ENCODE peak calls at places on chromosomes 12 and 14, in eight cellular contexts. One of them, this sample, is unnamed. For H3K4me1 and H3K27me3, the result is how much of the 10 kb centered on the place peaks cover.

GRCh38 chr12:94761559-94761958 is 111.2 kb upstream of the TMCC3 start:
- DNase-seq in cardiac muscle cell: no peak
- DNase-seq in heart left ventricle: no peak
- DNase-seq in psoas muscle: no peak
- DNase-seq in right cardiac atrium: no peak
- DNase-seq in GM23338: no peak
- DNase-seq in uterus: no peak
- DNase-seq in CD4-positive, CD25-positive, alpha-beta regulatory T cell: no peak
- DNase-seq in this sample: no peak

GRCh38 chr14:59394268-59394667 is 70.9 kb downstream of the GPR135 start:
- DNase-seq in cardiac muscle cell: no peak
- DNase-seq in CD4-positive, CD25-positive, alpha-beta regulatory T cell: no peak
- DNase-seq in uterus: no peak
- DNase-seq in psoas muscle: no peak
- DNase-seq in GM23338: no peak
- DNase-seq in right cardiac atrium: no peak
- DNase-seq in heart left ventricle: no peak
- DNase-seq in this sample: no peak

GRCh38 chr12:126474703-126475102 is 1409.5 kb downstream of the AACS start:
- DNase-seq in uterus: no peak
- DNase-seq in cardiac muscle cell: no peak
- DNase-seq in right cardiac atrium: no peak
- DNase-seq in psoas muscle: no peak
- DNase-seq in CD4-positive, CD25-positive, alpha-beta regulatory T cell: no peak
- DNase-seq in GM23338: no peak
- DNase-seq in heart left ventricle: no peak
- DNase-seq in this sample: no peak

GRCh38 chr14:81485372-81485771 is 48.3 kb downstream of the SEL1L start:
- DNase-seq in psoas muscle: no peak
- DNase-seq in uterus: no peak
- DNase-seq in cardiac muscle cell: no peak
- DNase-seq in CD4-positive, CD25-positive, alpha-beta regulatory T cell: no peak
- DNase-seq in right cardiac atrium: no peak
- DNase-seq in GM23338: no peak
- DNase-seq in heart left ventricle: no peak
- DNase-seq in this sample: no peak

GRCh38 chr14:101075025-101075800 is 171.7 kb upstream of the RTL1 start:
- DNase-seq in uterus: peak
- DNase-seq in right cardiac atrium: no peak
- DNase-seq in GM23338: no peak
- DNase-seq in CD4-positive, CD25-positive, alpha-beta regulatory T cell: no peak
- DNase-seq in psoas muscle: no peak
- DNase-seq in heart left ventricle: no peak
- DNase-seq in cardiac muscle cell: no peak
- DNase-seq in this sample: no peak

GRCh38 chr12:82835217-82835616 is 148.5 kb downstream of the TMTC2 start:
- DNase-seq in GM23338: no peak
- DNase-seq in CD4-positive, CD25-positive, alpha-beta regulatory T cell: no peak
- DNase-seq in right cardiac atrium: no peak
- DNase-seq in uterus: no peak
- DNase-seq in psoas muscle: no peak
- DNase-seq in heart left ventricle: no peak
- DNase-seq in cardiac muscle cell: no peak
- DNase-seq in this sample: no peak

GRCh38 chr12:42119085-42119633 is 25.5 kb downstream of the GXYLT1 start:
- DNase-seq in cardiac muscle cell: no peak
- DNase-seq in CD4-positive, CD25-positive, alpha-beta regulatory T cell: peak
- DNase-seq in GM23338: no peak
- DNase-seq in uterus: no peak
- DNase-seq in psoas muscle: no peak
- DNase-seq in heart left ventricle: no peak
- DNase-seq in right cardiac atrium: no peak
- DNase-seq in this sample: no peak

GRCh38 chr14:94536836-94537235 is 24.4 kb upstream of the SERPINA4 start:
- DNase-seq in uterus: no peak
- DNase-seq in right cardiac atrium: no peak
- DNase-seq in GM23338: peak
- DNase-seq in CD4-positive, CD25-positive, alpha-beta regulatory T cell: no peak
- DNase-seq in cardiac muscle cell: no peak
- DNase-seq in psoas muscle: no peak
- DNase-seq in heart left ventricle: no peak
- DNase-seq in this sample: no peak

GRCh38 chr14:100374270-100374669 is 51.1 kb downstream of the SLC25A47 start:
- DNase-seq in uterus: no peak
- DNase-seq in cardiac muscle cell: no peak
- DNase-seq in psoas muscle: no peak
- DNase-seq in heart left ventricle: no peak
- DNase-seq in CD4-positive, CD25-positive, alpha-beta regulatory T cell: peak
- DNase-seq in GM23338: no peak
- DNase-seq in right cardiac atrium: no peak
- DNase-seq in this sample: no peak

GRCh38 chr14:90491221-90491867 is 94.5 kb downstream of the CALM1 start:
- DNase-seq in heart left ventricle: peak
- DNase-seq in psoas muscle: peak
- DNase-seq in right cardiac atrium: peak
- DNase-seq in GM23338: no peak
- DNase-seq in CD4-positive, CD25-positive, alpha-beta regulatory T cell: no peak
- DNase-seq in cardiac muscle cell: no peak
- DNase-seq in uterus: peak
- DNase-seq in this sample: no peak

GRCh38 chr12:69342407-69342806 is 5.8 kb upstream of the LYZ start:
- DNase-seq in GM23338: no peak
- DNase-seq in CD4-positive, CD25-positive, alpha-beta regulatory T cell: no peak
- DNase-seq in psoas muscle: no peak
- DNase-seq in heart left ventricle: no peak
- DNase-seq in right cardiac atrium: no peak
- DNase-seq in cardiac muscle cell: no peak
- DNase-seq in uterus: no peak
- DNase-seq in this sample: no peak

GRCh38 chr12:18646307-18646706 is 91.5 kb downstream of the PLCZ1 start:
- DNase-seq in psoas muscle: no peak
- DNase-seq in right cardiac atrium: no peak
- DNase-seq in cardiac muscle cell: no peak
- DNase-seq in CD4-positive, CD25-positive, alpha-beta regulatory T cell: no peak
- DNase-seq in uterus: no peak
- DNase-seq in GM23338: no peak
- DNase-seq in heart left ventricle: no peak
- DNase-seq in this sample: no peak

GRCh38 chr12:132600048-132601032 is 10.0 kb downstream of the LRCOL1 start:
- DNase-seq in heart left ventricle: peak
- DNase-seq in psoas muscle: peak
- DNase-seq in CD4-positive, CD25-positive, alpha-beta regulatory T cell: peak
- DNase-seq in GM23338: peak
- DNase-seq in right cardiac atrium: peak
- DNase-seq in uterus: peak
- DNase-seq in cardiac muscle cell: peak
- DNase-seq in this sample: peak

GRCh38 chr14:75334191-75335051 is 55.8 kb downstream of the FOS start:
- DNase-seq in uterus: no peak
- DNase-seq in psoas muscle: peak
- DNase-seq in heart left ventricle: peak
- DNase-seq in right cardiac atrium: peak
- DNase-seq in CD4-positive, CD25-positive, alpha-beta regulatory T cell: peak
- DNase-seq in cardiac muscle cell: no peak
- DNase-seq in GM23338: no peak
- DNase-seq in this sample: peak

GRCh38 chr12:76310110-76310509 is 38.1 kb downstream of the BBS10 start:
- DNase-seq in CD4-positive, CD25-positive, alpha-beta regulatory T cell: no peak
- DNase-seq in cardiac muscle cell: no peak
- DNase-seq in GM23338: no peak
- DNase-seq in psoas muscle: no peak
- DNase-seq in uterus: no peak
- DNase-seq in heart left ventricle: no peak
- DNase-seq in right cardiac atrium: no peak
- DNase-seq in this sample: no peak

GRCh38 chr12:89671469-89671868 is 37.2 kb downstream of the ATP2B1 start:
- DNase-seq in right cardiac atrium: no peak
- DNase-seq in cardiac muscle cell: no peak
- DNase-seq in CD4-positive, CD25-positive, alpha-beta regulatory T cell: no peak
- DNase-seq in GM23338: peak
- DNase-seq in uterus: no peak
- DNase-seq in psoas muscle: no peak
- DNase-seq in heart left ventricle: no peak
- DNase-seq in this sample: no peak

GRCh38 chr12:83040991-83041390 is 354.3 kb downstream of the TMTC2 start:
- DNase-seq in cardiac muscle cell: no peak
- DNase-seq in GM23338: no peak
- DNase-seq in uterus: no peak
- DNase-seq in right cardiac atrium: no peak
- DNase-seq in psoas muscle: no peak
- DNase-seq in heart left ventricle: no peak
- DNase-seq in CD4-positive, CD25-positive, alpha-beta regulatory T cell: no peak
- DNase-seq in this sample: no peak

GRCh38 chr12:28088566-28089277 is 101.5 kb upstream of the CCDC91 start:
- DNase-seq in right cardiac atrium: no peak
- DNase-seq in CD4-positive, CD25-positive, alpha-beta regulatory T cell: no peak
- DNase-seq in cardiac muscle cell: no peak
- DNase-seq in GM23338: no peak
- DNase-seq in heart left ventricle: no peak
- DNase-seq in uterus: no peak
- DNase-seq in psoas muscle: no peak
- DNase-seq in this sample: no peak

GRCh38 chr12:108787539-108787938 is 56.2 kb upstream of the CORO1C start:
- DNase-seq in GM23338: no peak
- DNase-seq in cardiac muscle cell: no peak
- DNase-seq in uterus: no peak
- DNase-seq in heart left ventricle: no peak
- DNase-seq in psoas muscle: no peak
- DNase-seq in CD4-positive, CD25-positive, alpha-beta regulatory T cell: no peak
- DNase-seq in right cardiac atrium: no peak
- DNase-seq in this sample: no peak

GRCh38 chr12:132327351-132328171 is 1.8 kb downstream of the GALNT9 start:
- DNase-seq in cardiac muscle cell: no peak
- DNase-seq in psoas muscle: peak
- DNase-seq in right cardiac atrium: peak
- DNase-seq in CD4-positive, CD25-positive, alpha-beta regulatory T cell: no peak
- DNase-seq in uterus: peak
- DNase-seq in GM23338: no peak
- DNase-seq in heart left ventricle: peak
- DNase-seq in this sample: peak

GRCh38 chr12:75953312-75953906 is 78.2 kb downstream of the PHLDA1 start:
- DNase-seq in CD4-positive, CD25-positive, alpha-beta regulatory T cell: no peak
- DNase-seq in cardiac muscle cell: no peak
- DNase-seq in right cardiac atrium: no peak
- DNase-seq in heart left ventricle: no peak
- DNase-seq in GM23338: no peak
- DNase-seq in psoas muscle: no peak
- DNase-seq in uterus: no peak
- DNase-seq in this sample: no peak

GRCh38 chr12:62403031-62403430 is 63.6 kb upstream of the MON2 start:
- DNase-seq in heart left ventricle: no peak
- DNase-seq in cardiac muscle cell: no peak
- DNase-seq in CD4-positive, CD25-positive, alpha-beta regulatory T cell: no peak
- DNase-seq in uterus: no peak
- DNase-seq in GM23338: no peak
- DNase-seq in psoas muscle: no peak
- DNase-seq in right cardiac atrium: no peak
- DNase-seq in this sample: no peak

GRCh38 chr14:103386632-103387329 is 1.6 kb downstream of the MARK3 start:
- DNase-seq in cardiac muscle cell: peak
- DNase-seq in GM23338: peak
- DNase-seq in right cardiac atrium: no peak
- DNase-seq in psoas muscle: no peak
- DNase-seq in uterus: no peak
- DNase-seq in heart left ventricle: no peak
- DNase-seq in CD4-positive, CD25-positive, alpha-beta regulatory T cell: no peak
- DNase-seq in this sample: no peak

GRCh38 chr12:53728206-53728605 is 954 bp upstream of the CALCOCO1 start:
- DNase-seq in uterus: no peak
- DNase-seq in right cardiac atrium: no peak
- DNase-seq in heart left ventricle: no peak
- DNase-seq in GM23338: peak
- DNase-seq in CD4-positive, CD25-positive, alpha-beta regulatory T cell: no peak
- DNase-seq in cardiac muscle cell: no peak
- DNase-seq in psoas muscle: no peak
- DNase-seq in this sample: no peak

GRCh38 chr12:28622416-28622815 is 432.2 kb downstream of the CCDC91 start:
- DNase-seq in cardiac muscle cell: no peak
- DNase-seq in heart left ventricle: no peak
- DNase-seq in GM23338: no peak
- DNase-seq in CD4-positive, CD25-positive, alpha-beta regulatory T cell: no peak
- DNase-seq in right cardiac atrium: no peak
- DNase-seq in uterus: no peak
- DNase-seq in psoas muscle: no peak
- DNase-seq in this sample: no peak

DNA sequence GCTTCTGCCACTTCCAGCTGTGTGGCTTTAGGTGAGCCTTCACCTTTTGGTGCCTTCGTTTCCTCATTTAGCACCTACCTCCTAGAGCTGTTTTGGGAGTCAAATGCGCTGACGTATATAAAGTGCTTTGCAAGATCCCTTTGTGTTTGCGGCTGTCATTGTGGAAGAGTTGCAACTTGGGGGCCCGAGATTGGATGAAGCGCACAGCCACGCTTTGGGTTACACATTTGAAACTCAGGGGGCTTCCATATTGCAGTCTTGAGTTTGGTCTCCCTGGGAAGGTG is 631 bp upstream of the ARL6IP4 start:
- DNase-seq in CD4-positive, CD25-positive, alpha-beta regulatory T cell: peak
- DNase-seq in right cardiac atrium: no peak
- DNase-seq in cardiac muscle cell: no peak
- DNase-seq in uterus: no peak
- DNase-seq in heart left ventricle: no peak
- DNase-seq in psoas muscle: no peak
- DNase-seq in GM23338: no peak
- DNase-seq in this sample: no peak
- H3K27ac ChIP-seq in CD4-positive, CD25-positive, alpha-beta regulatory T cell: peak
- H3K27ac ChIP-seq in right cardiac atrium: no peak
- H3K27ac ChIP-seq in cardiac muscle cell: peak
- H3K27ac ChIP-seq in uterus: peak
- H3K27ac ChIP-seq in heart left ventricle: no peak
- H3K27ac ChIP-seq in psoas muscle: peak
- H3K27ac ChIP-seq in GM23338: no peak
- H3K27ac ChIP-seq in this sample: peak

GRCh38 chr12:21501258-21502163 is at the start of the genes GOLT1B and RECQL:
- DNase-seq in cardiac muscle cell: peak
- DNase-seq in uterus: peak
- DNase-seq in psoas muscle: peak
- DNase-seq in CD4-positive, CD25-positive, alpha-beta regulatory T cell: peak
- DNase-seq in GM23338: peak
- DNase-seq in right cardiac atrium: peak
- DNase-seq in heart left ventricle: peak
- DNase-seq in this sample: peak
- H3K4me1 ChIP-seq in cardiac muscle cell: under half
- H3K4me1 ChIP-seq in uterus: under half
- H3K4me1 ChIP-seq in psoas muscle: under half
- H3K4me1 ChIP-seq in CD4-positive, CD25-positive, alpha-beta regulatory T cell: half or more
- H3K4me1 ChIP-seq in GM23338: under half
- H3K4me1 ChIP-seq in right cardiac atrium: under half
- H3K4me1 ChIP-seq in heart left ventricle: under half
- H3K4me1 ChIP-seq in this sample: under half

GRCh38 chr12:44286821-44287220 is 450.9 kb downstream of the TMEM117 start:
- DNase-seq in uterus: no peak
- DNase-seq in right cardiac atrium: no peak
- DNase-seq in GM23338: no peak
- DNase-seq in psoas muscle: no peak
- DNase-seq in heart left ventricle: no peak
- DNase-seq in CD4-positive, CD25-positive, alpha-beta regulatory T cell: no peak
- DNase-seq in cardiac muscle cell: no peak
- DNase-seq in this sample: no peak
- H3K27me3 ChIP-seq in uterus: under half
- H3K27me3 ChIP-seq in right cardiac atrium: under half
- H3K27me3 ChIP-seq in GM23338: under half
- H3K27me3 ChIP-seq in psoas muscle: under half
- H3K27me3 ChIP-seq in heart left ventricle: under half
- H3K27me3 ChIP-seq in CD4-positive, CD25-positive, alpha-beta regulatory T cell: under half
- H3K27me3 ChIP-seq in cardiac muscle cell: under half
- H3K27me3 ChIP-seq in this sample: under half

GRCh38 chr12:12156835-12157234 is 86.1 kb downstream of the BCL2L14 start:
- DNase-seq in right cardiac atrium: no peak
- DNase-seq in psoas muscle: no peak
- DNase-seq in heart left ventricle: no peak
- DNase-seq in uterus: no peak
- DNase-seq in GM23338: no peak
- DNase-seq in CD4-positive, CD25-positive, alpha-beta regulatory T cell: no peak
- DNase-seq in cardiac muscle cell: no peak
- DNase-seq in this sample: no peak
- H3K27ac ChIP-seq in right cardiac atrium: no peak
- H3K27ac ChIP-seq in psoas muscle: no peak
- H3K27ac ChIP-seq in heart left ventricle: no peak
- H3K27ac ChIP-seq in uterus: no peak
- H3K27ac ChIP-seq in GM23338: no peak
- H3K27ac ChIP-seq in CD4-positive, CD25-positive, alpha-beta regulatory T cell: no peak
- H3K27ac ChIP-seq in cardiac muscle cell: no peak
- H3K27ac ChIP-seq in this sample: no peak

This sample was measured in lower lobe of right lung.